ENCODE peak calls at places on chromosome 4, in six cellular contexts. A is H1, I is mesenchymal stem cell, C is H9, Q is neuronal stem cell, Z is trophoblast cell. N is an unnamed sample.

GRCh38 chr4:2408401-2408958 is 10.0 kb downstream of the ZFYVE28 start:
- DNase-seq in Q (no peak), A (no peak), I (no peak), C (peak), Z (no peak), N (no peak)

GRCh38 chr4:61763682-61764081 is 563.6 kb downstream of the ADGRL3 start:
- DNase-seq in Q (no peak), C (no peak), A (no peak), I (no peak), Z (no peak), N (no peak)

GRCh38 chr4:76623217-76624060 is 188.4 kb downstream of the SHROOM3 start:
- DNase-seq in Z (peak), A (no peak), I (peak), C (no peak), Q (no peak), N (no peak)

GRCh38 chr4:6892190-6892908 is 17.3 kb upstream of the TBC1D14 start:
- DNase-seq in C (peak), A (no peak), Q (no peak), Z (no peak), I (peak), N (peak)

GRCh38 chr4:3255611-3256186 is 6.7 kb downstream of the MSANTD1 start:
- DNase-seq in A (no peak), C (peak), Q (no peak), Z (no peak), I (no peak), N (no peak)

GRCh38 chr4:154082760-154083530 is 294.1 kb upstream of the SFRP2 start:
- DNase-seq in Q (peak), C (peak), A (peak), I (peak), Z (peak), N (no peak)

GRCh38 chr4:47463235-47463956 is at the start of gene COMMD8:
- DNase-seq in C (peak), I (peak), Q (peak), A (peak), Z (peak), N (peak)

GRCh38 chr4:7374571-7374970 is 60.2 kb downstream of the PSAPL1 start:
- DNase-seq in Z (no peak), A (no peak), Q (no peak), I (no peak), C (no peak), N (no peak)

GRCh38 chr4:188839704-188840103 is 700.5 kb downstream of the TRIML1 start:
- DNase-seq in Z (no peak), I (no peak), C (no peak), A (no peak), Q (no peak), N (peak)

GRCh38 chr4:38449506-38450174 is 214.4 kb upstream of the KLF3 start:
- DNase-seq in Z (peak), C (peak), A (no peak), Q (no peak), I (no peak), N (peak)

GRCh38 chr4:88533937-88534750 is 10.6 kb upstream of the PYURF start:
- DNase-seq in C (no peak), Q (no peak), I (peak), Z (no peak), A (no peak), N (peak)

GRCh38 chr4:81257021-81257420 is 42.0 kb upstream of the PRKG2 start:
- DNase-seq in Q (no peak), A (no peak), C (no peak), Z (no peak), I (no peak), N (peak)

DNA sequence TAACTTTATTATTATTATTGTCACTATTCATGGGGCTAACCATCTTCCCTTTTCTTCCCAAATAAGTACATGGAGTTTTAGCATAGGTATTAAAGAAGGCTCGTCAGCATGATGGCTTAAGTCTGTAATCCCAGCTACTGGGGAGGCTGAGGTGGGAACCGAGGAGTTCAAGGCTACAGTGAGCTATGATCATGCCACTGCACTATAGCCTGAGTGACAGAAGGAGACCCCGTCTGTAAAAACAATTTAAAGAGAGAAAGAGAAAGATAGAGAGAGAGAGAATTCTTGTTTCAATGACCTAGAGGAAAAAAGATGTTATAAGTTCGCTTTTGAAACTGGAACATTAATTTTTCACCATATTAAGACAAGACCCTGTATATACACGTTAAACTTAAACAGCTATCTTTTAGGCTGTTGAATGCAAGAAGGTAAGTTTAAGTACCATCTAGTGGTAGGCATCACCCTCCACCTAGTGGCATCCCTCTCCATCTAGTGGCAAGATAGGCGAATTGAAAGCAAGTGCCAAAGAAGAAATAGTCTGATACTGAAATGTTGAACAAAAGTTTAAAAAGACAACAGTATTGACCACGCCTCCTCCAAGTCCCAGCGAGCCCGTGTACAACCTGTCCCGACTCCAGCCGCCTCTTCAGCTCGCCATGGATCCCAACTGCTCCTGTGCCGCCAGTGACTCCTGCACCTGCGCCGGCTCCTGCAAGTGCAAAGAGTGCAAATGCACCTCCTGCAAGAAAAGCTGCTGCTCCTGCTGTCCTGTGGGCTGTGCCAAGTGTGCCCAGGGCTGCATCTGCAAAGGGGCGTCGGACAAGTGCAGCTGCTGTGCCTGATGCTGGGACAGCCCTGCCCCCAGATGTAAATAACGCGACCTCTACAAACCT is 26.0 kb upstream of the YTHDC1 start:
- DNase-seq in Q (peak), A (no peak), Z (peak), I (peak), C (peak), N (peak)
- H2AFZ ChIP-seq in Q (peak), A (peak), Z (peak), I (no peak), C (no peak), N (peak)

DNA sequence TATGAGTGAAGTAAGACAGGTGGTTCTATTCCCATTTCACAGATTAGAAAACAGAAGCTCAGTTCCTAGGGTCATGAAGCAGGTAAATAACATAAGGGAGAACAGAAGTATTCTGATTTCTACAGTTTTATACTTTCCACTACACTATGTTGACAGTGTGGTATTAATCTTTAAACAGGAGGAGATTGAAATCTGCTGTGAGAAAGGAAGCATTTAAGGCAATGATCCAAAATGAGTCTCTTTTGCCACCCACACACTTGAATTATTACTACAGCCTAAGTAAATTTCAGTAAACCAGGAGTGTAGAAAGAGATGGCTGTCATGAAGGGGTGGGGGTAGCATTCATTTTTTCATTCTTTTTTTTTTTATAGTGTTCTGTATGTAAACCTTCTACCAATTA is 893.0 kb downstream of the C4orf33 start:
- DNase-seq in A (no peak), C (no peak), I (no peak), Z (no peak), Q (no peak), N (no peak)
- H4K91ac ChIP-seq in A (no peak), C (no peak), I (no peak), Z (no peak), Q (no peak), N (no peak)

GRCh38 chr4:74006009-74006476 is 7.6 kb upstream of the CXCL5 start:
- DNase-seq in A (no peak), C (no peak), Q (no peak), Z (no peak), I (peak), N (peak)

GRCh38 chr4:74000301-74000700 is 1.8 kb upstream of the CXCL5 start:
- DNase-seq in I (no peak), Q (no peak), A (no peak), Z (no peak), C (no peak), N (no peak)

GRCh38 chr4:74009307-74009706 is 10.8 kb upstream of the CXCL5 start:
- DNase-seq in Z (no peak), C (no peak), Q (no peak), A (no peak), I (no peak), N (no peak)

GRCh38 chr4:74004668-74005067 is 6.2 kb upstream of the CXCL5 start:
- DNase-seq in I (no peak), C (no peak), Q (no peak), A (no peak), Z (no peak), N (no peak)

GRCh38 chr4:74005528-74005927 is 7.1 kb upstream of the CXCL5 start:
- DNase-seq in Q (no peak), I (no peak), A (no peak), Z (peak), C (no peak), N (no peak)
- H2AFZ ChIP-seq in Q (no peak), I (no peak), A (no peak), Z (no peak), C (no peak), N (no peak)

GRCh38 chr4:85431881-85432280 is 43.1 kb upstream of the ARHGAP24 start:
- DNase-seq in I (no peak), Z (no peak), Q (no peak), C (no peak), A (no peak), N (no peak)

GRCh38 chr4:85430226-85430625 is 44.7 kb upstream of the ARHGAP24 start:
- DNase-seq in C (no peak), Z (peak), A (no peak), I (no peak), Q (no peak), N (no peak)

GRCh38 chr4:85431156-85431555 is 43.8 kb upstream of the ARHGAP24 start:
- DNase-seq in C (no peak), Z (peak), I (no peak), A (no peak), Q (no peak), N (no peak)

GRCh38 chr4:85427123-85427522 is 47.8 kb upstream of the ARHGAP24 start:
- DNase-seq in A (no peak), C (no peak), I (no peak), Z (peak), Q (no peak), N (no peak)

DNA sequence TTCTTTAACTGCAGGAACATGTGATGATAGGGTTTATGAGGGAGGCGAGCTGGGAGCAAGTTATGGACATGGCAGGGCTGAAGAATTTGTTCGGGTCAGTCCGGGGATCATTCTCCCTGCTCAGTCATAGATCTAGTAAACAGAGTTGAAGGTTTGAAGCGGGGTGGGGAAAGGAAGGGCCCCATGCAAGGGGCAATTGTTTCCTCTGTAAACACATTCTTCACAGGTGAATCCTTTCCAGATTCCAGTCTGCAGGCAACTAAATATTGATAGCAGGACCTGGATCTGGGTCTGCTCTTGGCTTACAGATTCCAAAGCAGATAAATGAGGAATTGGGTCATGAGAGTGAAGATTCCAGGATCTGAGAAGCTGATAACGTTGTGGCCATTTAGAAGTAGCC is 44.3 kb upstream of the ARHGAP24 start:
- DNase-seq in Z (peak), Q (no peak), C (no peak), I (peak), A (no peak), N (no peak)
- H4K91ac ChIP-seq in Z (no peak), Q (no peak), C (no peak), I (no peak), A (no peak), N (no peak)

GRCh38 chr4:152045781-152046571 is 285.2 kb upstream of the GATB start:
- DNase-seq in A (peak), C (peak), Q (peak), Z (peak), I (peak), N (no peak)
- H2AFZ ChIP-seq in A (peak), C (no peak), Q (peak), Z (peak), I (no peak), N (peak)

DNA sequence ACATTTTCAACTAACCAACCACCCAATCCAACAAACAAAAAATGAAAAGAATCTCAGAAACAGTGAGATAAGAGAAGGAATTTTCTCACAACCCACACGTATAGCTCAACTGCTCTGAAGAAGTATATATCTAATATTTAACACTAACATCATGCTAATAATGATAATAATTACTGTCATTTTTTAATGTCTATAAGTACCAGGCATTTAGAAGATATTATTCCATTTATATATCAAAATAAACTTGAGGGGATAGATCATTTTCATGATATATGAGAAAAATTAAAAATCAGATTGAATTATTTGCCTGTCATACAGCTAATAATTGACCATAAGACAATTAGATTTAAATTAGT is 4.2 kb upstream of the AFP start:
- DNase-seq in A (no peak), Z (no peak), Q (no peak), I (no peak), C (no peak), N (no peak)
- H4K91ac ChIP-seq in A (no peak), Z (no peak), Q (no peak), I (no peak), C (no peak), N (no peak)

GRCh38 chr4:158155656-158156356 is 17.0 kb downstream of the GASK1B start:
- DNase-seq in Z (no peak), A (no peak), C (no peak), Q (no peak), I (no peak), N (no peak)
- H2AFZ ChIP-seq in Z (no peak), A (no peak), C (no peak), Q (no peak), I (no peak), N (no peak)

GRCh38 chr4:156251373-156252065 is 297.9 kb upstream of the CTSO start:
- DNase-seq in C (no peak), A (no peak), Q (no peak), Z (peak), I (no peak), N (no peak)
- H4K91ac ChIP-seq in C (no peak), A (no peak), Q (no peak), Z (no peak), I (no peak), N (no peak)